ENCODE peak calls at places on chromosomes 13 and 19, in six cellular contexts. F, E, D, Q, X and Z are unnamed samples.

GRCh38 chr13:111183087-111183645 is 68.1 kb downstream of the ARHGEF7 start:
- DNase-seq in F (no peak), E (no peak), D (no peak), Q (no peak), X (no peak), Z (no peak)

GRCh38 chr13:112931028-112931934 is 37.7 kb upstream of the MCF2L start:
- DNase-seq in F (no peak), E (peak), D (no peak), Q (peak), X (no peak), Z (peak)

GRCh38 chr13:94674609-94675348 is 37.6 kb downstream of the SOX21 start:
- DNase-seq in F (peak), E (peak), D (peak), Q (no peak), X (peak), Z (peak)

GRCh38 chr19:1259873-1260748 is 9.0 kb upstream of the CIRBP start:
- DNase-seq in F (no peak), E (no peak), D (no peak), Q (no peak), X (peak), Z (no peak)

GRCh38 chr13:21613791-21614190 is 9.8 kb upstream of the MICU2 start:
- DNase-seq in F (no peak), E (no peak), D (no peak), Q (no peak), X (no peak), Z (no peak)

GRCh38 chr19:28185646-28186045 is 1027.3 kb downstream of the UQCRFS1 start:
- DNase-seq in F (peak), E (no peak), D (no peak), Q (no peak), X (no peak), Z (no peak)

GRCh38 chr13:40206241-40207109 is 460.0 kb downstream of the FOXO1 start:
- DNase-seq in F (no peak), E (no peak), D (no peak), Q (no peak), X (peak), Z (no peak)

GRCh38 chr13:113735750-113736149 is 23.3 kb upstream of the TMEM255B start:
- DNase-seq in F (no peak), E (no peak), D (no peak), Q (no peak), X (no peak), Z (no peak)

GRCh38 chr19:31586282-31586681 is 237.0 kb upstream of the TSHZ3 start:
- DNase-seq in F (no peak), E (no peak), D (peak), Q (peak), X (no peak), Z (no peak)

GRCh38 chr13:81473366-81473899 is 1132.5 kb upstream of the SPRY2 start:
- DNase-seq in F (no peak), E (no peak), D (no peak), Q (no peak), X (no peak), Z (no peak)

GRCh38 chr19:52142001-52142595 is 2.4 kb upstream of the ZNF616 start:
- DNase-seq in F (no peak), E (no peak), D (no peak), Q (no peak), X (no peak), Z (no peak)

GRCh38 chr19:4284176-4284958 is 5.3 kb downstream of the SHD start:
- DNase-seq in F (no peak), E (no peak), D (no peak), Q (no peak), X (no peak), Z (no peak)

GRCh38 chr19:49932731-49933131 is 3.4 kb upstream of the NUP62 start:
- DNase-seq in F (no peak), E (no peak), D (no peak), Q (no peak), X (no peak), Z (no peak)

GRCh38 chr13:113187263-113187669 is 21.2 kb downstream of the PCID2 start:
- DNase-seq in F (peak), E (no peak), D (peak), Q (peak), X (peak), Z (peak)

GRCh38 chr13:50274181-50274580 is 258.9 kb downstream of the KCNRG start:
- DNase-seq in F (no peak), E (no peak), D (no peak), Q (no peak), X (no peak), Z (no peak)

GRCh38 chr13:34223984-34224383 is 406.0 kb downstream of the RFC3 start:
- DNase-seq in F (no peak), E (no peak), D (peak), Q (no peak), X (no peak), Z (no peak)

GRCh38 chr13:87107626-87108025 is 563.5 kb upstream of the SLITRK5 start:
- DNase-seq in F (no peak), E (no peak), D (no peak), Q (no peak), X (no peak), Z (no peak)

GRCh38 chr19:11325544-11325943 is 13.9 kb downstream of the RAB3D start:
- DNase-seq in F (no peak), E (no peak), D (no peak), Q (no peak), X (no peak), Z (no peak)

GRCh38 chr19:19165396-19165795 is 4.7 kb downstream of the MEF2B start:
- DNase-seq in F (no peak), E (no peak), D (no peak), Q (no peak), X (no peak), Z (no peak)

GRCh38 chr19:44050740-44051653 is 839 bp upstream of the ZNF223 start:
- DNase-seq in F (peak), E (peak), D (no peak), Q (no peak), X (peak), Z (peak)

GRCh38 chr19:13670846-13671245 is 93.5 kb upstream of the MRI1 start:
- DNase-seq in F (no peak), E (no peak), D (no peak), Q (no peak), X (no peak), Z (no peak)

GRCh38 chr13:113559061-113559460 is 25.5 kb upstream of the TFDP1 start:
- DNase-seq in F (no peak), E (no peak), D (no peak), Q (no peak), X (no peak), Z (no peak)

GRCh38 chr19:45693168-45693788 is 812 bp downstream of the QPCTL start:
- DNase-seq in F (peak), E (no peak), D (peak), Q (no peak), X (peak), Z (peak)

GRCh38 chr19:47280183-47280797 is 5.6 kb downstream of the INAFM1 start:
- DNase-seq in F (no peak), E (no peak), D (no peak), Q (no peak), X (peak), Z (no peak)

GRCh38 chr19:21483589-21484170 is 21.7 kb upstream of the ZNF429 start:
- DNase-seq in F (no peak), E (peak), D (peak), Q (no peak), X (peak), Z (no peak)

GRCh38 chr13:46170687-46171086 is 11.3 kb downstream of the LCP1 start:
- DNase-seq in F (no peak), E (no peak), D (no peak), Q (no peak), X (no peak), Z (no peak)

GRCh38 chr13:113852536-113853517 is 11.0 kb downstream of the GAS6 start:
- DNase-seq in F (no peak), E (no peak), D (no peak), Q (no peak), X (no peak), Z (no peak)